ENCODE peak calls at places on chromosomes 4 and X, in four cellular contexts. X is tibial artery, W is neuronal stem cell, Z is neural crest cell. M is an unnamed sample.

GRCh38 chr4:27205994-27206393 is 345.4 kb downstream of the STIM2 start:
- DNase-seq in X (no peak), W (no peak), Z (no peak), M (no peak)

GRCh38 chr4:77037736-77038135 is 38.1 kb downstream of the CCNI start:
- DNase-seq in X (no peak), W (no peak), Z (no peak), M (no peak)

GRCh38 chrX:48957477-48957826 is at the start of gene OTUD5:
- DNase-seq in X (peak), W (no peak), Z (no peak), M (peak)

GRCh38 chrX:39157006-39157405 is 355.7 kb downstream of the MID1IP1 start:
- DNase-seq in X (no peak), W (no peak), Z (no peak), M (no peak)

GRCh38 chr4:38163216-38164006 is 203.2 kb downstream of the PTTG2 start:
- DNase-seq in X (no peak), W (no peak), Z (no peak), M (no peak)

GRCh38 chr4:53315300-53315699 is 50.6 kb downstream of the SCFD2 start:
- DNase-seq in X (no peak), W (no peak), Z (no peak), M (no peak)

GRCh38 chrX:10103023-10103422 is 53.8 kb upstream of the CLCN4 start:
- DNase-seq in X (no peak), W (no peak), Z (no peak), M (no peak)

GRCh38 chrX:17706676-17707075 is 30.6 kb upstream of the SCML1 start:
- DNase-seq in X (no peak), W (no peak), Z (no peak), M (no peak)

GRCh38 chrX:69189972-69190371 is 24.7 kb upstream of the PJA1 start:
- DNase-seq in X (no peak), W (no peak), Z (peak), M (no peak)

GRCh38 chr4:47858012-47858411 is 20.1 kb upstream of the CORIN start:
- DNase-seq in X (no peak), W (no peak), Z (no peak), M (no peak)

GRCh38 chr4:8543623-8544022 is 36.6 kb upstream of the GPR78 start:
- DNase-seq in X (peak), W (no peak), Z (no peak), M (no peak)

GRCh38 chr4:54802336-54802735 is 144.6 kb downstream of the KIT start:
- DNase-seq in X (no peak), W (no peak), Z (no peak), M (no peak)

GRCh38 chrX:117854806-117855205 is 261.8 kb downstream of the KLHL13 start:
- DNase-seq in X (no peak), W (no peak), Z (no peak), M (no peak)

GRCh38 chr4:113760852-113761681 is 471 bp downstream of the CAMK2D start:
- DNase-seq in X (peak), W (peak), Z (peak), M (peak)

GRCh38 chr4:169079942-169080827 is 70.1 kb upstream of the CBR4 start:
- DNase-seq in X (peak), W (no peak), Z (no peak), M (peak)

GRCh38 chr4:182328505-182328904 is 85.3 kb downstream of the TENM3 start:
- DNase-seq in X (no peak), W (no peak), Z (no peak), M (no peak)

GRCh38 chrX:130347336-130347735 is 7.6 kb downstream of the SLC25A14 start:
- DNase-seq in X (no peak), W (no peak), Z (no peak), M (no peak)

GRCh38 chr4:1208266-1208961 is 36.0 kb upstream of the SPON2 start:
- DNase-seq in X (peak), W (no peak), Z (no peak), M (peak)

GRCh38 chr4:153555730-153556440 is 89.7 kb downstream of the TMEM131L start:
- DNase-seq in X (peak), W (no peak), Z (no peak), M (peak)

GRCh38 chr4:165838575-165838974 is 34.5 kb upstream of the TLL1 start:
- DNase-seq in X (no peak), W (no peak), Z (no peak), M (no peak)

GRCh38 chr4:153115322-153116100 is 88.7 kb upstream of the TRIM2 start:
- DNase-seq in X (no peak), W (no peak), Z (no peak), M (no peak)

GRCh38 chrX:71637253-71637618 is 18.9 kb upstream of the CXCR3 start:
- DNase-seq in X (no peak), W (no peak), Z (no peak), M (no peak)

GRCh38 chr4:129095811-129096454 is at the start of gene C4orf33:
- DNase-seq in X (peak), W (peak), Z (peak), M (peak)

GRCh38 chrX:143664302-143664701 is 28.4 kb upstream of the SLITRK4 start:
- DNase-seq in X (no peak), W (no peak), Z (peak), M (no peak)

GRCh38 chrX:55801811-55802210 is 84.3 kb downstream of the RRAGB start:
- DNase-seq in X (no peak), W (no peak), Z (no peak), M (no peak)

GRCh38 chr4:121138445-121138844 is 25.7 kb downstream of the TNIP3 start:
- DNase-seq in X (no peak), W (no peak), Z (no peak), M (no peak)

GRCh38 chr4:187294861-187295260 is 571.2 kb upstream of the FAT1 start:
- DNase-seq in X (no peak), W (no peak), Z (no peak), M (no peak)

GRCh38 chrX:154968353-154968752 is 54.2 kb downstream of the F8 start:
- DNase-seq in X (no peak), W (no peak), Z (no peak), M (no peak)

GRCh38 chr4:141957416-141957815 is 321.0 kb downstream of the IL15 start:
- DNase-seq in X (no peak), W (no peak), Z (no peak), M (no peak)

GRCh38 chrX:22135171-22135711 is 103.1 kb downstream of the PHEX start:
- DNase-seq in X (no peak), W (no peak), Z (peak), M (no peak)

GRCh38 chr4:87622303-87622702 is 14.0 kb downstream of the DSPP start:
- DNase-seq in X (no peak), W (no peak), Z (no peak), M (no peak)

GRCh38 chrX:72041901-72042859 is 89.5 kb downstream of the RTL5 start:
- DNase-seq in X (no peak), W (no peak), Z (no peak), M (peak)

GRCh38 chr4:85603437-85604336 is 128.7 kb downstream of the ARHGAP24 start:
- DNase-seq in X (no peak), W (no peak), Z (no peak), M (no peak)

GRCh38 chrX:43836435-43837184 is 45.6 kb downstream of the MAOB start:
- DNase-seq in X (no peak), W (peak), Z (no peak), M (no peak)

GRCh38 chrX:10447577-10448214 is 172.7 kb downstream of the MID1 start:
- DNase-seq in X (no peak), W (no peak), Z (no peak), M (no peak)

GRCh38 chr4:14449308-14449707 is 553.0 kb upstream of the CPEB2 start:
- DNase-seq in X (no peak), W (no peak), Z (no peak), M (no peak)

GRCh38 chr4:181150173-181150572 is 1093.0 kb upstream of the TENM3 start:
- DNase-seq in X (no peak), W (no peak), Z (no peak), M (no peak)

GRCh38 chrX:30864383-30864785 is 24.7 kb downstream of the TAB3 start:
- DNase-seq in X (no peak), W (no peak), Z (no peak), M (no peak)

GRCh38 chr4:126071346-126072333 is 756.9 kb downstream of the FAT4 start:
- DNase-seq in X (no peak), W (no peak), Z (no peak), M (no peak)

GRCh38 chr4:111798840-111799239 is 346.4 kb upstream of the FAM241A start:
- DNase-seq in X (no peak), W (no peak), Z (no peak), M (no peak)